ENCODE peak calls at places on chromosomes 1 and 21, in nine cellular contexts. One of them, this sample, is unnamed.

GRCh38 chr1:221039616-221040015 is 160.4 kb downstream of the HLX start:
- DNase-seq in endothelial cell: no peak
- DNase-seq in heart left ventricle: no peak
- DNase-seq in lower lobe of right lung: no peak
- DNase-seq in Calu3: no peak
- DNase-seq in endodermal cell: no peak
- DNase-seq in upper lobe of right lung: no peak
- DNase-seq in AG09309: no peak
- DNase-seq in lower leg skin: no peak
- DNase-seq in this sample: no peak

GRCh38 chr1:94540440-94541174 is 952 bp downstream of the F3 start:
- DNase-seq in endothelial cell: no peak
- DNase-seq in upper lobe of right lung: no peak
- DNase-seq in AG09309: no peak
- DNase-seq in heart left ventricle: no peak
- DNase-seq in lower lobe of right lung: no peak
- DNase-seq in lower leg skin: no peak
- DNase-seq in endodermal cell: no peak
- DNase-seq in Calu3: no peak
- DNase-seq in this sample: no peak

GRCh38 chr1:101261629-101262028 is 24.8 kb downstream of the S1PR1 start:
- DNase-seq in endodermal cell: no peak
- DNase-seq in AG09309: no peak
- DNase-seq in upper lobe of right lung: no peak
- DNase-seq in heart left ventricle: no peak
- DNase-seq in lower lobe of right lung: no peak
- DNase-seq in endothelial cell: no peak
- DNase-seq in lower leg skin: no peak
- DNase-seq in Calu3: no peak
- DNase-seq in this sample: no peak

GRCh38 chr1:151638812-151639211 is 27.0 kb downstream of the SNX27 start:
- DNase-seq in lower lobe of right lung: no peak
- DNase-seq in upper lobe of right lung: no peak
- DNase-seq in Calu3: no peak
- DNase-seq in lower leg skin: no peak
- DNase-seq in endodermal cell: peak; percentile 48
- DNase-seq in endothelial cell: no peak
- DNase-seq in heart left ventricle: no peak
- DNase-seq in AG09309: no peak
- DNase-seq in this sample: no peak

GRCh38 chr1:193311226-193311948 is 125.0 kb upstream of the B3GALT2 start:
- DNase-seq in endodermal cell: no peak
- DNase-seq in lower lobe of right lung: no peak
- DNase-seq in AG09309: no peak
- DNase-seq in heart left ventricle: no peak
- DNase-seq in lower leg skin: no peak
- DNase-seq in Calu3: no peak
- DNase-seq in endothelial cell: no peak
- DNase-seq in upper lobe of right lung: no peak
- DNase-seq in this sample: no peak

GRCh38 chr21:44872266-44872567 is 1.3 kb downstream of the PTTG1IP start:
- DNase-seq in AG09309: no peak
- DNase-seq in lower lobe of right lung: no peak
- DNase-seq in endodermal cell: no peak
- DNase-seq in heart left ventricle: no peak
- DNase-seq in lower leg skin: no peak
- DNase-seq in Calu3: no peak
- DNase-seq in upper lobe of right lung: no peak
- DNase-seq in endothelial cell: no peak
- DNase-seq in this sample: no peak

GRCh38 chr1:59092126-59092525 is 204.8 kb upstream of the FGGY start:
- DNase-seq in upper lobe of right lung: no peak
- DNase-seq in endodermal cell: no peak
- DNase-seq in heart left ventricle: no peak
- DNase-seq in Calu3: no peak
- DNase-seq in AG09309: no peak
- DNase-seq in endothelial cell: no peak
- DNase-seq in lower leg skin: no peak
- DNase-seq in lower lobe of right lung: no peak
- DNase-seq in this sample: no peak

GRCh38 chr1:10909697-10910489 is 102.6 kb upstream of the TARDBP start:
- DNase-seq in heart left ventricle: no peak
- DNase-seq in endodermal cell: peak; percentile 92
- DNase-seq in upper lobe of right lung: peak; percentile 90
- DNase-seq in lower lobe of right lung: peak; percentile 86
- DNase-seq in lower leg skin: no peak
- DNase-seq in Calu3: peak; percentile 73
- DNase-seq in AG09309: no peak
- DNase-seq in endothelial cell: peak; percentile 65
- DNase-seq in this sample: peak; percentile 83

GRCh38 chr1:184300446-184300845 is 86.4 kb upstream of the C1orf21 start:
- DNase-seq in upper lobe of right lung: no peak
- DNase-seq in endothelial cell: no peak
- DNase-seq in lower leg skin: no peak
- DNase-seq in lower lobe of right lung: no peak
- DNase-seq in Calu3: no peak
- DNase-seq in heart left ventricle: no peak
- DNase-seq in AG09309: no peak
- DNase-seq in endodermal cell: no peak
- DNase-seq in this sample: no peak

GRCh38 chr1:236896716-236897115 is 101.6 kb downstream of the MTR start:
- DNase-seq in lower lobe of right lung: no peak
- DNase-seq in endodermal cell: no peak
- DNase-seq in Calu3: no peak
- DNase-seq in endothelial cell: no peak
- DNase-seq in upper lobe of right lung: no peak
- DNase-seq in lower leg skin: no peak
- DNase-seq in AG09309: no peak
- DNase-seq in heart left ventricle: no peak
- DNase-seq in this sample: no peak

GRCh38 chr1:50237081-50237480 is 128.4 kb downstream of the ELAVL4 start:
- DNase-seq in lower leg skin: no peak
- DNase-seq in AG09309: no peak
- DNase-seq in endothelial cell: no peak
- DNase-seq in upper lobe of right lung: no peak
- DNase-seq in heart left ventricle: no peak
- DNase-seq in lower lobe of right lung: no peak
- DNase-seq in Calu3: no peak
- DNase-seq in endodermal cell: no peak
- DNase-seq in this sample: no peak

GRCh38 chr21:38914531-38915385 is 109.0 kb downstream of the ETS2 start:
- DNase-seq in heart left ventricle: no peak
- DNase-seq in lower leg skin: peak; percentile 84
- DNase-seq in endothelial cell: no peak
- DNase-seq in Calu3: no peak
- DNase-seq in upper lobe of right lung: no peak
- DNase-seq in lower lobe of right lung: no peak
- DNase-seq in endodermal cell: peak; percentile 76
- DNase-seq in AG09309: no peak
- DNase-seq in this sample: no peak

GRCh38 chr1:212485218-212485609 is 52.5 kb downstream of the NENF start:
- DNase-seq in AG09309: no peak
- DNase-seq in lower lobe of right lung: no peak
- DNase-seq in endodermal cell: peak; percentile 32
- DNase-seq in lower leg skin: no peak
- DNase-seq in heart left ventricle: no peak
- DNase-seq in endothelial cell: no peak
- DNase-seq in Calu3: no peak
- DNase-seq in upper lobe of right lung: peak; percentile 46
- DNase-seq in this sample: no peak

GRCh38 chr1:229234870-229235472 is 35.9 kb upstream of the RAB4A start:
- DNase-seq in heart left ventricle: no peak
- DNase-seq in endothelial cell: no peak
- DNase-seq in lower leg skin: peak; percentile 52
- DNase-seq in AG09309: no peak
- DNase-seq in endodermal cell: no peak
- DNase-seq in lower lobe of right lung: no peak
- DNase-seq in Calu3: no peak
- DNase-seq in upper lobe of right lung: no peak
- DNase-seq in this sample: no peak

GRCh38 chr1:28173151-28173979 is 3.1 kb downstream of the PTAFR start:
- DNase-seq in lower leg skin: no peak
- DNase-seq in endodermal cell: peak; percentile 66
- DNase-seq in Calu3: no peak
- DNase-seq in lower lobe of right lung: peak; percentile 22
- DNase-seq in endothelial cell: no peak
- DNase-seq in AG09309: no peak
- DNase-seq in upper lobe of right lung: no peak
- DNase-seq in heart left ventricle: no peak
- DNase-seq in this sample: no peak

DNA sequence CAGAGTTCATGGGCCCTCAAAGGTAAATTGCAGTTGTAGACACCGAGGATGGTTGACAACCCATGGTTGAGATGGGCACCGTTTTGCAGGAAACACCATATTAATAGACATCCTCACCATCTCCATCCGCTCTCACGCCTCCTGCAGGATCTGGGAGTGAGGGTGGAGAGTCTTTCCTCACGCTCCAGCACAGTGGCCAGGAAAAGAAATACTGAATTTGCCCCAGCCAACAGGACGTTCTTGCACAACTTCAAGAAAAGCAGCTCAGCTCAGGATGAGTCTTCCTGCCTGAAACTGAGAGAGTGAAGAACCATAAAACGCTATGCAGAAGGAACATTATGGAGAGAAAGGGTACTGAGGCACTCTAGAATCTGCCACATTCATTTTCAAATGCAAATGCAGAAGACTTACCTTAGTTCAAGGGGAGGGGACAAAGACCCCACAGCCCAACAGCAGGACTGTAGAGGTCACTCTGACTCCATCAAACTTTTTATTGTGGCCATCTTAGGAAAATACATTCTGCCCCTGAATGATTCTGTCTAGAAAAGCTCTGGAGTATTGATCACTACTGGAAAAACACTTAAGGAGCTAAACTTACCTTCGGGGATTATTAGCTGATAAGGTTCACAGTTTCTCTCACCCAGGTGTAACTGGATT is 9.3 kb downstream of the SLAMF8 start:
- DNase-seq in AG09309: no peak
- DNase-seq in Calu3: no peak
- DNase-seq in endothelial cell: no peak
- DNase-seq in endodermal cell: no peak
- DNase-seq in lower leg skin: no peak
- DNase-seq in lower lobe of right lung: no peak
- DNase-seq in upper lobe of right lung: no peak
- DNase-seq in heart left ventricle: no peak
- DNase-seq in this sample: no peak
- TF ChIP-seq CTCF in AG09309: peak; percentile 16
- TF ChIP-seq CTCF in Calu3: no peak
- TF ChIP-seq CTCF in endothelial cell: no peak
- TF ChIP-seq CTCF in endodermal cell: peak; percentile 62
- TF ChIP-seq CTCF in lower leg skin: no peak
- TF ChIP-seq CTCF in lower lobe of right lung: no peak
- TF ChIP-seq CTCF in upper lobe of right lung: no peak
- TF ChIP-seq CTCF in heart left ventricle: no peak
- TF ChIP-seq CTCF in this sample: peak; percentile 21

GRCh38 chr1:102431253-102431652 is 434.5 kb upstream of the OLFM3 start:
- DNase-seq in lower lobe of right lung: no peak
- DNase-seq in heart left ventricle: no peak
- DNase-seq in AG09309: no peak
- DNase-seq in upper lobe of right lung: no peak
- DNase-seq in endodermal cell: no peak
- DNase-seq in Calu3: no peak
- DNase-seq in lower leg skin: no peak
- DNase-seq in endothelial cell: no peak
- DNase-seq in this sample: no peak

GRCh38 chr1:102435483-102435882 is 438.8 kb upstream of the OLFM3 start:
- DNase-seq in heart left ventricle: no peak
- DNase-seq in AG09309: no peak
- DNase-seq in endodermal cell: no peak
- DNase-seq in upper lobe of right lung: no peak
- DNase-seq in Calu3: no peak
- DNase-seq in lower lobe of right lung: no peak
- DNase-seq in endothelial cell: no peak
- DNase-seq in lower leg skin: no peak
- DNase-seq in this sample: no peak

GRCh38 chr1:102434421-102434820 is 437.7 kb upstream of the OLFM3 start:
- DNase-seq in endothelial cell: peak; percentile 27
- DNase-seq in AG09309: no peak
- DNase-seq in lower leg skin: no peak
- DNase-seq in endodermal cell: peak; percentile 75
- DNase-seq in heart left ventricle: no peak
- DNase-seq in Calu3: no peak
- DNase-seq in upper lobe of right lung: no peak
- DNase-seq in lower lobe of right lung: no peak
- DNase-seq in this sample: peak; percentile 11
- TF ChIP-seq CTCF in endothelial cell: peak; percentile 61
- TF ChIP-seq CTCF in AG09309: no peak
- TF ChIP-seq CTCF in lower leg skin: no peak
- TF ChIP-seq CTCF in endodermal cell: peak; percentile 77
- TF ChIP-seq CTCF in heart left ventricle: no peak
- TF ChIP-seq CTCF in Calu3: no peak
- TF ChIP-seq CTCF in upper lobe of right lung: no peak
- TF ChIP-seq CTCF in lower lobe of right lung: peak; percentile 18
- TF ChIP-seq CTCF in this sample: peak; percentile 50

GRCh38 chr1:26305667-26306289 is 658 bp downstream of the UBXN11 start:
- DNase-seq in AG09309: no peak
- DNase-seq in lower leg skin: no peak
- DNase-seq in upper lobe of right lung: no peak
- DNase-seq in Calu3: no peak
- DNase-seq in lower lobe of right lung: no peak
- DNase-seq in endothelial cell: no peak
- DNase-seq in endodermal cell: no peak
- DNase-seq in heart left ventricle: no peak
- DNase-seq in this sample: no peak

GRCh38 chr1:26307363-26307781 is 936 bp upstream of the UBXN11 start:
- DNase-seq in upper lobe of right lung: no peak
- DNase-seq in heart left ventricle: no peak
- DNase-seq in endodermal cell: no peak
- DNase-seq in AG09309: no peak
- DNase-seq in lower lobe of right lung: no peak
- DNase-seq in Calu3: no peak
- DNase-seq in lower leg skin: no peak
- DNase-seq in endothelial cell: no peak
- DNase-seq in this sample: no peak

GRCh38 chr1:26300586-26301275 is 5.7 kb downstream of the UBXN11 start:
- DNase-seq in Calu3: no peak
- DNase-seq in lower lobe of right lung: no peak
- DNase-seq in endodermal cell: no peak
- DNase-seq in endothelial cell: no peak
- DNase-seq in AG09309: no peak
- DNase-seq in lower leg skin: no peak
- DNase-seq in heart left ventricle: no peak
- DNase-seq in upper lobe of right lung: no peak
- DNase-seq in this sample: no peak

GRCh38 chr1:26302733-26303405 is 3.6 kb downstream of the UBXN11 start:
- DNase-seq in heart left ventricle: peak; percentile 57
- DNase-seq in endothelial cell: peak; percentile 44
- DNase-seq in upper lobe of right lung: no peak
- DNase-seq in AG09309: no peak
- DNase-seq in endodermal cell: peak; percentile 60
- DNase-seq in lower lobe of right lung: no peak
- DNase-seq in lower leg skin: peak; percentile 84
- DNase-seq in Calu3: no peak
- DNase-seq in this sample: no peak

GRCh38 chr1:26306290-26307221 is at the start of gene UBXN11:
- DNase-seq in AG09309: peak; percentile 69
- DNase-seq in lower lobe of right lung: peak; percentile 96
- DNase-seq in lower leg skin: peak; percentile 96
- DNase-seq in upper lobe of right lung: peak; percentile 94
- DNase-seq in Calu3: peak; percentile 89
- DNase-seq in heart left ventricle: peak; percentile 89
- DNase-seq in endothelial cell: peak; percentile 88
- DNase-seq in endodermal cell: peak; percentile 99
- DNase-seq in this sample: peak; percentile 97
- TF ChIP-seq CTCF in AG09309: no peak
- TF ChIP-seq CTCF in lower lobe of right lung: no peak
- TF ChIP-seq CTCF in lower leg skin: no peak
- TF ChIP-seq CTCF in upper lobe of right lung: no peak
- TF ChIP-seq CTCF in Calu3: no peak
- TF ChIP-seq CTCF in heart left ventricle: no peak
- TF ChIP-seq CTCF in endothelial cell: no peak
- TF ChIP-seq CTCF in endodermal cell: no peak
- TF ChIP-seq CTCF in this sample: no peak

GRCh38 chr21:34890724-34891609 is 158.1 kb downstream of the RUNX1 start:
- DNase-seq in endodermal cell: peak; percentile 75
- DNase-seq in Calu3: peak; percentile 26
- DNase-seq in endothelial cell: peak; percentile 45
- DNase-seq in lower lobe of right lung: peak; percentile 59
- DNase-seq in heart left ventricle: peak; percentile 21
- DNase-seq in AG09309: no peak
- DNase-seq in lower leg skin: peak; percentile 89
- DNase-seq in upper lobe of right lung: no peak
- DNase-seq in this sample: no peak
- TF ChIP-seq CTCF in endodermal cell: peak; percentile 38
- TF ChIP-seq CTCF in Calu3: no peak
- TF ChIP-seq CTCF in endothelial cell: no peak
- TF ChIP-seq CTCF in lower lobe of right lung: no peak
- TF ChIP-seq CTCF in heart left ventricle: no peak
- TF ChIP-seq CTCF in AG09309: peak; percentile 11
- TF ChIP-seq CTCF in lower leg skin: no peak
- TF ChIP-seq CTCF in upper lobe of right lung: no peak
- TF ChIP-seq CTCF in this sample: no peak